ENCODE peak calls at places on chromosomes 7 and 10, in seven cellular contexts. U, C, Y, F, T, N and Z are unnamed samples.

GRCh38 chr10:124008187-124008970 is 85.0 kb downstream of the CHST15 start:
- DNase-seq in U (no peak), C (no peak), Y (no peak), F (no peak), T (no peak), N (no peak), Z (no peak)

GRCh38 chr7:156543699-156544098 is 96.9 kb upstream of the RNF32 start:
- DNase-seq in U (no peak), C (no peak), Y (no peak), F (no peak), T (no peak), N (no peak), Z (no peak)

GRCh38 chr7:155763721-155764431 is 48.4 kb downstream of the SHH start:
- DNase-seq in U (peak; percentile 59), C (no peak), Y (peak; percentile 39), F (no peak), T (peak; percentile 38), N (no peak), Z (no peak)

GRCh38 chr7:113217314-113217713 is 99.0 kb upstream of the SMIM30 start:
- DNase-seq in U (peak; percentile 38), C (no peak), Y (no peak), F (no peak), T (no peak), N (no peak), Z (no peak)

GRCh38 chr7:74097937-74098614 is 14.5 kb downstream of the LIMK1 start:
- DNase-seq in U (peak; percentile 78), C (no peak), Y (no peak), F (no peak), T (no peak), N (no peak), Z (peak; percentile 84)

GRCh38 chr7:124720195-124720594 is 45.4 kb downstream of the GPR37 start:
- DNase-seq in U (no peak), C (no peak), Y (no peak), F (no peak), T (no peak), N (no peak), Z (no peak)

GRCh38 chr7:117871778-117872538 is 1.3 kb downstream of the CTTNBP2 start:
- DNase-seq in U (no peak), C (peak; percentile 17), Y (no peak), F (peak; percentile 25), T (no peak), N (peak; percentile 68), Z (no peak)

GRCh38 chr10:124650820-124651401 is 93.3 kb downstream of the FAM53B start:
- DNase-seq in U (no peak), C (no peak), Y (peak; percentile 68), F (no peak), T (peak; percentile 62), N (no peak), Z (no peak)

GRCh38 chr7:87747681-87748080 is 119.5 kb downstream of the RUNDC3B start:
- DNase-seq in U (no peak), C (no peak), Y (no peak), F (no peak), T (no peak), N (no peak), Z (no peak)

GRCh38 chr7:14786314-14786895 is 116.1 kb downstream of the DGKB start:
- DNase-seq in U (no peak), C (no peak), Y (no peak), F (no peak), T (no peak), N (no peak), Z (no peak)

GRCh38 chr10:5628798-5629788 is 37.3 kb downstream of the ASB13 start:
- DNase-seq in U (peak; percentile 44), C (no peak), Y (no peak), F (no peak), T (no peak), N (no peak), Z (no peak)

GRCh38 chr7:38229386-38229785 is 44.0 kb downstream of the TARP start:
- DNase-seq in U (peak; percentile 51), C (no peak), Y (no peak), F (no peak), T (no peak), N (no peak), Z (no peak)

GRCh38 chr10:36172574-36172973 is 530.5 kb upstream of the FZD8 start:
- DNase-seq in U (peak; percentile 73), C (no peak), Y (no peak), F (no peak), T (no peak), N (no peak), Z (no peak)

GRCh38 chr7:44673771-44674170 is 67.3 kb downstream of the OGDH start:
- DNase-seq in U (no peak), C (no peak), Y (no peak), F (no peak), T (no peak), N (no peak), Z (no peak)

GRCh38 chr7:156465186-156465585 is 175.4 kb upstream of the RNF32 start:
- DNase-seq in U (no peak), C (no peak), Y (no peak), F (no peak), T (no peak), N (no peak), Z (no peak)

GRCh38 chr10:17744395-17744841 is 7.6 kb upstream of the TMEM236 start:
- DNase-seq in U (peak; percentile 50), C (no peak), Y (no peak), F (no peak), T (no peak), N (no peak), Z (no peak)

GRCh38 chr10:122142652-122143237 is 128.4 kb upstream of the BTBD16 start:
- DNase-seq in U (peak; percentile 10), C (peak; percentile 56), Y (peak; percentile 6), F (peak; percentile 47), T (peak; percentile 7), N (peak; percentile 99), Z (peak; percentile 63)

GRCh38 chr7:117019786-117020604 is 66.7 kb downstream of the ST7 start:
- DNase-seq in U (peak; percentile 95), C (peak; percentile 57), Y (no peak), F (peak; percentile 28), T (no peak), N (peak; percentile 55), Z (peak; percentile 53)

DNA sequence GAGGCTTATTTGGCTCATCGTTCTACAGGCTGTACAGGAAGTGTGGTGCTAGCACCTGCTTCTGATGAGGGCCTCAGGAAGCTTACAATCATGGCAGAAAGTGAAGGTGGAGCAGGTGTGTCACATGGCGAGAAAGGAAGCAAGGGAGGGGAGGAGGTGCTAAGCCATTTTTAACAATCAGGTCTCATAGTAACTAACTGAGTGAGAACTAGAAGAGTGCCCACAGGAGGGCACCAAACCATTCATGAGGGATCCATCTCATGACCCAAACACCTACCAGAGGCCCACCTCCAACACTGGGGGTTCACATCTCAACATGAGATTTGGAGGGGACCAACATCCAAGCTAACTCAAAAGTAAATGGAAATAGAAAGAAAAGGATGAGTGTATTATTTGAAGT is 78.1 kb downstream of the CXCL12 start:
- DNase-seq in U (no peak), C (no peak), Y (no peak), F (no peak), T (no peak), N (no peak), Z (no peak)
- TF ChIP-seq CTCF in U (peak; percentile 20), C (peak; percentile 49), Y (no peak), F (no peak), T (no peak), N (peak; percentile 40), Z (peak; percentile 29)

GRCh38 chr10:75976681-75977080 is 545.3 kb downstream of the LRMDA start:
- DNase-seq in U (no peak), C (no peak), Y (no peak), F (no peak), T (no peak), N (no peak), Z (no peak)

GRCh38 chr10:75972494-75973276 is 541.3 kb downstream of the LRMDA start:
- DNase-seq in U (peak; percentile 87), C (no peak), Y (no peak), F (no peak), T (no peak), N (no peak), Z (no peak)

GRCh38 chr10:75977146-75977545 is 545.7 kb downstream of the LRMDA start:
- DNase-seq in U (no peak), C (no peak), Y (no peak), F (no peak), T (no peak), N (no peak), Z (no peak)

GRCh38 chr10:75971402-75972211 is 540.2 kb downstream of the LRMDA start:
- DNase-seq in U (peak; percentile 64), C (no peak), Y (no peak), F (no peak), T (no peak), N (no peak), Z (no peak)

GRCh38 chr10:75974080-75974479 is 542.7 kb downstream of the LRMDA start:
- DNase-seq in U (no peak), C (no peak), Y (no peak), F (no peak), T (no peak), N (no peak), Z (no peak)
- H3K9me3 ChIP-seq in U (no peaks in the 10 kb centered on the region), C (no peaks in the 10 kb centered on the region), Y (no peaks in the 10 kb centered on the region), F (no peaks in the 10 kb centered on the region), T (no peaks in the 10 kb centered on the region), N (no peaks in the 10 kb centered on the region), Z (no peaks in the 10 kb centered on the region)

DNA sequence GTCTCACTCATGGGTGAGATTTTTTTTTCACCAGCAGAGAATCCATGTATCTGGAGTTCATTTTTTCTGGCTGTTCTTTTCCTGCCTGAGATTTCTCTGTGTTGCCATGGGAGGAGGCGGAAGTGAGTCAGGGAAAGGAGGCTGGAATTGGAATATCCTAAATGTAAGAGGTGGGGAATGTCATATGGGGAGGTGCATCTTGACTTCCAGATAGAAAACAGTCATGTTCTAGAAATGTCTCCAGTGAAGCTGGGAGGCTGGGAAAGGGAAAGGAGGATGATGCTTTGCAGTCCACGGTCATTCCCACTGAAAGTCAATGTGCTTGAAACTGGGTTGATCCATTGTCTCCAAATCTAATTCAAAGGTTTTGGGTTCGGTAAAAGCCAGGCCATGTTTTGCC is 39.7 kb upstream of the HPS1 start:
- DNase-seq in U (peak; percentile 43), C (no peak), Y (no peak), F (no peak), T (no peak), N (no peak), Z (no peak)
- TF ChIP-seq CTCF in U (no peak), C (no peak), Y (no peak), F (no peak), T (no peak), N (no peak), Z (no peak)

DNA sequence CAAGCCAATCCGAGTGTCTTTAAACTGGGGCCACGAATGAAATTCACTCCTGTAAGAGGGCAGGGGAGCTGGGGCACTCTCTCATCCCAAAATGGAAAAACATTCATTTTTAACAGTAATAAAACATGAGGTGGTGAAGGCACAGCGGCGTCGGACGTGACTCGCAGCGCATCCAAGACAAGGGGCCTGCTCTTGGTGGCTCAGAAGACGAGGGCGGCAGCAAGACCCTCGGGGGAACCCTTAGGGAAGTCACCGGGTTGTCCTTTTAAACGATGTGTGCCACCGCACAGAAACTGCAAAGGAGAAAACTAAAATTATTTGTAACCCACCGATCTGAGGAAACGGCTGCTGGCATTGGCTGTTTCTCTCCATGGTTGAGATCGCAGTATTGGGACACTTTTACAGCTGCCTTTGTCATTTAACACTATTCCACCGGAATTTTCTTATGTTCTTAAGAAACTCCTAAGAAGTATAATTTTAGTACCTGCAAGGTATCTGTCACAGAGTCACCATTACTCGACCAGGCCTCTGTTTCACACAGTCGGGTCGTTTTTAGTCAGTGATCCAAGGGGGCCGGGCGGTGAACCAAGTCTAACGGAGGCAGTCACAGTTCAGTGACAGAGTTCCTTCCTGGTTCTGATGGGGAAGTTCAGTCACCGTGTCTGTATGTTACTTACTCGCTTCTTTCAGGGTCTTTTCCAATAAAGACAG is 159.3 kb downstream of the PTPRN2 start:
- DNase-seq in U (no peak), C (no peak), Y (no peak), F (no peak), T (no peak), N (no peak), Z (peak; percentile 3)
- H3K9me3 ChIP-seq in U (no peaks in the 10 kb centered on the region), C (no peaks in the 10 kb centered on the region), Y (no peaks in the 10 kb centered on the region), F (no peaks in the 10 kb centered on the region), T (no peaks in the 10 kb centered on the region), N (no peaks in the 10 kb centered on the region), Z (no peaks in the 10 kb centered on the region)